ENCODE peak calls at places on chromosomes 12 and 14, in four cellular contexts. O is sciatic nerve; Z is activated CD4-positive, CD25-positive, alpha-beta regulatory T cell treated with anti-CD3 and anti-CD28 coated beads, Interleukin-2, amount 50 U/mL, for 72 hours; M is DMS 273 treated with DMSO at 0.1 percent for 48 hours. Q is an unnamed sample.

GRCh38 chr14:104011824-104012517 is 69.6 kb upstream of the RD3L start:
- DNase-seq in O (no peak), Z (no peak), M (no peak), Q (no peak)

GRCh38 chr12:58540480-58541299 is 379.6 kb downstream of the LRIG3 start:
- DNase-seq in O (peak), Z (no peak), M (peak), Q (peak)

GRCh38 chr14:37550511-37550910 is 44.5 kb downstream of the FOXA1 start:
- DNase-seq in O (no peak), Z (no peak), M (no peak), Q (no peak)

GRCh38 chr14:73249564-73250316 is 12.4 kb downstream of the PAPLN start:
- DNase-seq in O (no peak), Z (no peak), M (no peak), Q (no peak)

GRCh38 chr12:57846577-57847319 is at the start of gene CTDSP2:
- DNase-seq in O (peak), Z (peak), M (peak), Q (peak)

GRCh38 chr14:51206462-51206861 is 33.6 kb upstream of the TMX1 start:
- DNase-seq in O (no peak), Z (no peak), M (no peak), Q (no peak)

GRCh38 chr12:22971771-22972191 is 346.8 kb downstream of the ETNK1 start:
- DNase-seq in O (no peak), Z (no peak), M (no peak), Q (no peak)

GRCh38 chr12:77685112-77685511 is 145.6 kb upstream of the NAV3 start:
- DNase-seq in O (peak), Z (no peak), M (no peak), Q (peak)

GRCh38 chr14:102923201-102923919 is 897 bp downstream of the AMN start:
- DNase-seq in O (no peak), Z (no peak), M (no peak), Q (no peak)

GRCh38 chr14:20934148-20934762 is 21.0 kb upstream of the RNASE2 start:
- DNase-seq in O (no peak), Z (peak), M (no peak), Q (no peak)

GRCh38 chr12:29455087-29455486 is 42.4 kb downstream of the OVCH1 start:
- DNase-seq in O (no peak), Z (no peak), M (no peak), Q (no peak)

GRCh38 chr12:112149596-112149995 is 24.2 kb downstream of the TRAFD1 start:
- DNase-seq in O (no peak), Z (peak), M (no peak), Q (no peak)

GRCh38 chr12:130366159-130366558 is 28.5 kb downstream of the PIWIL1 start:
- DNase-seq in O (no peak), Z (no peak), M (no peak), Q (no peak)

GRCh38 chr14:68939893-68940613 is 39.0 kb downstream of the ACTN1 start:
- DNase-seq in O (peak), Z (no peak), M (no peak), Q (peak)

GRCh38 chr12:1117371-1117770 is 126.3 kb downstream of the ERC1 start:
- DNase-seq in O (no peak), Z (no peak), M (no peak), Q (no peak)

GRCh38 chr14:20823859-20824258 is 21.2 kb upstream of the RNASE1 start:
- DNase-seq in O (no peak), Z (no peak), M (no peak), Q (no peak)

GRCh38 chr12:108825205-108825950 is 32.0 kb downstream of the SSH1 start:
- DNase-seq in O (no peak), Z (no peak), M (peak), Q (no peak)

GRCh38 chr12:28021704-28022103 is 49.2 kb upstream of the PTHLH start:
- DNase-seq in O (no peak), Z (no peak), M (no peak), Q (no peak)

GRCh38 chr14:20668969-20669368 is 15.4 kb upstream of the RNASE4 start:
- DNase-seq in O (no peak), Z (no peak), M (no peak), Q (no peak)

GRCh38 chr12:15899282-15899870 is 11.8 kb upstream of the DERA start:
- DNase-seq in O (no peak), Z (no peak), M (no peak), Q (no peak)

GRCh38 chr12:108232565-108232964 is 103.5 kb downstream of the WSCD2 start:
- DNase-seq in O (no peak), Z (no peak), M (no peak), Q (no peak)

GRCh38 chr14:91997492-91997891 is 42.4 kb downstream of the TRIP11 start:
- DNase-seq in O (no peak), Z (no peak), M (no peak), Q (no peak)

GRCh38 chr14:103107455-103107854 is 12.9 kb downstream of the EXOC3L4 start:
- DNase-seq in O (no peak), Z (no peak), M (no peak), Q (no peak)

GRCh38 chr12:53937596-53938275 is 895 bp upstream of the HOXC13 start:
- DNase-seq in O (no peak), Z (no peak), M (no peak), Q (no peak)

GRCh38 chr14:68042591-68043210 is 223.1 kb downstream of the RAD51B start:
- DNase-seq in O (no peak), Z (no peak), M (no peak), Q (no peak)

GRCh38 chr12:1793426-1794210 is 26.7 kb upstream of the LRTM2 start:
- DNase-seq in O (no peak), Z (no peak), M (no peak), Q (no peak)

GRCh38 chr12:12003609-12004008 is 67.1 kb upstream of the BCL2L14 start:
- DNase-seq in O (no peak), Z (no peak), M (no peak), Q (no peak)

GRCh38 chr12:88314706-88315105 is 172.6 kb downstream of the TMTC3 start:
- DNase-seq in O (no peak), Z (no peak), M (no peak), Q (no peak)

GRCh38 chr12:50282581-50283229 is 615 bp downstream of the LIMA1 start:
- DNase-seq in O (no peak), Z (no peak), M (peak), Q (peak)

GRCh38 chr14:92328664-92329255 is 5.8 kb downstream of the SLC24A4 start:
- DNase-seq in O (no peak), Z (no peak), M (no peak), Q (no peak)

GRCh38 chr14:78983126-78983525 is 813.0 kb downstream of the NRXN3 start:
- DNase-seq in O (no peak), Z (no peak), M (no peak), Q (no peak)

GRCh38 chr12:14691560-14691959 is 4.8 kb downstream of the GUCY2C start:
- DNase-seq in O (peak), Z (no peak), M (peak), Q (peak)

GRCh38 chr14:20578784-20579502 is 8.9 kb downstream of the RNASE11 start:
- DNase-seq in O (no peak), Z (no peak), M (no peak), Q (no peak)

GRCh38 chr12:2101359-2101758 is 48.6 kb downstream of the CACNA1C start:
- DNase-seq in O (peak), Z (no peak), M (no peak), Q (no peak)

GRCh38 chr14:99514552-99515300 is 33.5 kb downstream of the CCNK start:
- DNase-seq in O (peak), Z (no peak), M (no peak), Q (no peak)

GRCh38 chr12:42958271-42958674 is 368.7 kb upstream of the PRICKLE1 start:
- DNase-seq in O (no peak), Z (no peak), M (peak), Q (no peak)

GRCh38 chr12:121057794-121058193 is 18.7 kb upstream of the OASL start:
- DNase-seq in O (no peak), Z (no peak), M (no peak), Q (no peak)

GRCh38 chr14:99718031-99718810 is 34.1 kb downstream of the CYP46A1 start:
- DNase-seq in O (no peak), Z (no peak), M (no peak), Q (no peak)

GRCh38 chr12:9364224-9365176 is 156.3 kb upstream of the PZP start:
- DNase-seq in O (no peak), Z (peak), M (no peak), Q (no peak)

GRCh38 chr12:113252494-113252893 is 31.2 kb downstream of the TPCN1 start:
- DNase-seq in O (no peak), Z (no peak), M (no peak), Q (no peak)